ENCODE peak calls at places on chromosome 21, in eight cellular contexts. One of them, this sample, is unnamed.

GRCh38 chr21:36344931-36345330 is 24.9 kb downstream of the MORC3 start:
- DNase-seq in cardiac muscle cell: no peak
- DNase-seq in uterus: no peak
- DNase-seq in dorsolateral prefrontal cortex: no peak
- DNase-seq in colonic mucosa: no peak
- DNase-seq in adrenal gland: no peak
- DNase-seq in endodermal cell: no peak
- DNase-seq in cardiac fibroblast: no peak
- DNase-seq in this sample: no peak

GRCh38 chr21:14273736-14274538 is 58.0 kb downstream of the RBM11 start:
- DNase-seq in cardiac muscle cell: no peak
- DNase-seq in uterus: no peak
- DNase-seq in dorsolateral prefrontal cortex: no peak
- DNase-seq in colonic mucosa: peak; percentile 97
- DNase-seq in adrenal gland: peak; percentile 65
- DNase-seq in endodermal cell: peak; percentile 85
- DNase-seq in cardiac fibroblast: no peak
- DNase-seq in this sample: no peak

GRCh38 chr21:39576518-39577128 is 36.1 kb upstream of the B3GALT5 start:
- DNase-seq in cardiac muscle cell: no peak
- DNase-seq in uterus: no peak
- DNase-seq in dorsolateral prefrontal cortex: no peak
- DNase-seq in colonic mucosa: no peak
- DNase-seq in adrenal gland: no peak
- DNase-seq in endodermal cell: no peak
- DNase-seq in cardiac fibroblast: no peak
- DNase-seq in this sample: no peak

GRCh38 chr21:38242036-38242435 is 14.8 kb upstream of the KCNJ15 start:
- DNase-seq in cardiac muscle cell: no peak
- DNase-seq in uterus: no peak
- DNase-seq in dorsolateral prefrontal cortex: no peak
- DNase-seq in colonic mucosa: no peak
- DNase-seq in adrenal gland: no peak
- DNase-seq in endodermal cell: no peak
- DNase-seq in cardiac fibroblast: no peak
- DNase-seq in this sample: no peak

GRCh38 chr21:33152228-33153130 is 77.3 kb upstream of the IFNAR2 start:
- DNase-seq in cardiac muscle cell: no peak
- DNase-seq in uterus: no peak
- DNase-seq in dorsolateral prefrontal cortex: no peak
- DNase-seq in colonic mucosa: no peak
- DNase-seq in adrenal gland: no peak
- DNase-seq in endodermal cell: no peak
- DNase-seq in cardiac fibroblast: no peak
- DNase-seq in this sample: no peak

GRCh38 chr21:42513985-42514882 is 582 bp downstream of the SLC37A1 start:
- DNase-seq in cardiac muscle cell: peak; percentile 51
- DNase-seq in uterus: peak; percentile 36
- DNase-seq in dorsolateral prefrontal cortex: peak; percentile 67
- DNase-seq in colonic mucosa: peak; percentile 73
- DNase-seq in adrenal gland: peak; percentile 80
- DNase-seq in endodermal cell: peak; percentile 85
- DNase-seq in cardiac fibroblast: no peak
- DNase-seq in this sample: peak; percentile 81

GRCh38 chr21:36422279-36423098 is 37.3 kb downstream of the CHAF1B start:
- DNase-seq in cardiac muscle cell: peak; percentile 74
- DNase-seq in uterus: no peak
- DNase-seq in dorsolateral prefrontal cortex: no peak
- DNase-seq in colonic mucosa: peak; percentile 62
- DNase-seq in adrenal gland: peak; percentile 68
- DNase-seq in endodermal cell: peak; percentile 95
- DNase-seq in cardiac fibroblast: peak; percentile 76
- DNase-seq in this sample: peak; percentile 84

GRCh38 chr21:35254006-35254751 is 205.1 kb upstream of the RUNX1 start:
- DNase-seq in cardiac muscle cell: no peak
- DNase-seq in uterus: no peak
- DNase-seq in dorsolateral prefrontal cortex: no peak
- DNase-seq in colonic mucosa: peak; percentile 46
- DNase-seq in adrenal gland: no peak
- DNase-seq in endodermal cell: no peak
- DNase-seq in cardiac fibroblast: peak; percentile 89
- DNase-seq in this sample: no peak

GRCh38 chr21:43917515-43918384 is 52.7 kb downstream of the AGPAT3 start:
- DNase-seq in cardiac muscle cell: no peak
- DNase-seq in uterus: no peak
- DNase-seq in dorsolateral prefrontal cortex: peak; percentile 17
- DNase-seq in colonic mucosa: no peak
- DNase-seq in adrenal gland: no peak
- DNase-seq in endodermal cell: no peak
- DNase-seq in cardiac fibroblast: no peak
- DNase-seq in this sample: peak; percentile 70

GRCh38 chr21:23887709-23888303 is 1719.5 kb downstream of the MRPL39 start:
- DNase-seq in cardiac muscle cell: no peak
- DNase-seq in uterus: no peak
- DNase-seq in dorsolateral prefrontal cortex: no peak
- DNase-seq in colonic mucosa: no peak
- DNase-seq in adrenal gland: no peak
- DNase-seq in endodermal cell: no peak
- DNase-seq in cardiac fibroblast: no peak
- DNase-seq in this sample: no peak

GRCh38 chr21:29293495-29293894 is 5.2 kb upstream of the BACH1 start:
- DNase-seq in cardiac muscle cell: no peak
- DNase-seq in uterus: no peak
- DNase-seq in dorsolateral prefrontal cortex: no peak
- DNase-seq in colonic mucosa: no peak
- DNase-seq in adrenal gland: no peak
- DNase-seq in endodermal cell: no peak
- DNase-seq in cardiac fibroblast: no peak
- DNase-seq in this sample: peak; percentile 36

GRCh38 chr21:33058468-33059318 is 11.2 kb upstream of the OLIG1 start:
- DNase-seq in cardiac muscle cell: no peak
- DNase-seq in uterus: no peak
- DNase-seq in dorsolateral prefrontal cortex: no peak
- DNase-seq in colonic mucosa: no peak
- DNase-seq in adrenal gland: peak; percentile 79
- DNase-seq in endodermal cell: no peak
- DNase-seq in cardiac fibroblast: no peak
- DNase-seq in this sample: no peak

GRCh38 chr21:19640964-19641363 is 1237.4 kb upstream of the TMPRSS15 start:
- DNase-seq in cardiac muscle cell: no peak
- DNase-seq in uterus: no peak
- DNase-seq in dorsolateral prefrontal cortex: no peak
- DNase-seq in colonic mucosa: no peak
- DNase-seq in adrenal gland: no peak
- DNase-seq in endodermal cell: no peak
- DNase-seq in cardiac fibroblast: no peak
- DNase-seq in this sample: no peak

GRCh38 chr21:43749686-43750262 is 26.3 kb downstream of the CSTB start:
- DNase-seq in cardiac muscle cell: no peak
- DNase-seq in uterus: no peak
- DNase-seq in dorsolateral prefrontal cortex: no peak
- DNase-seq in colonic mucosa: no peak
- DNase-seq in adrenal gland: no peak
- DNase-seq in endodermal cell: no peak
- DNase-seq in cardiac fibroblast: no peak
- DNase-seq in this sample: no peak

GRCh38 chr21:41289431-41289830 is 27.2 kb upstream of the FAM3B start:
- DNase-seq in cardiac muscle cell: no peak
- DNase-seq in uterus: no peak
- DNase-seq in dorsolateral prefrontal cortex: no peak
- DNase-seq in colonic mucosa: no peak
- DNase-seq in adrenal gland: no peak
- DNase-seq in endodermal cell: peak; percentile 57
- DNase-seq in cardiac fibroblast: peak; percentile 4
- DNase-seq in this sample: no peak
- TF ChIP-seq CTCF in cardiac muscle cell: no peak
- TF ChIP-seq CTCF in uterus: no peak
- TF ChIP-seq CTCF in dorsolateral prefrontal cortex: no peak
- TF ChIP-seq CTCF in colonic mucosa: no peak
- TF ChIP-seq CTCF in adrenal gland: no peak
- TF ChIP-seq CTCF in endodermal cell: no peak
- TF ChIP-seq CTCF in cardiac fibroblast: no peak
- TF ChIP-seq CTCF in this sample: no peak

GRCh38 chr21:25887166-25887565 is 152.4 kb downstream of the GABPA start:
- DNase-seq in cardiac muscle cell: no peak
- DNase-seq in uterus: no peak
- DNase-seq in dorsolateral prefrontal cortex: no peak
- DNase-seq in colonic mucosa: peak; percentile 68
- DNase-seq in adrenal gland: no peak
- DNase-seq in endodermal cell: no peak
- DNase-seq in cardiac fibroblast: no peak
- DNase-seq in this sample: no peak
- TF ChIP-seq CTCF in cardiac muscle cell: no peak
- TF ChIP-seq CTCF in uterus: no peak
- TF ChIP-seq CTCF in dorsolateral prefrontal cortex: no peak
- TF ChIP-seq CTCF in colonic mucosa: no peak
- TF ChIP-seq CTCF in adrenal gland: no peak
- TF ChIP-seq CTCF in endodermal cell: peak; percentile 70
- TF ChIP-seq CTCF in cardiac fibroblast: peak; percentile 16
- TF ChIP-seq CTCF in this sample: peak; percentile 12

DNA sequence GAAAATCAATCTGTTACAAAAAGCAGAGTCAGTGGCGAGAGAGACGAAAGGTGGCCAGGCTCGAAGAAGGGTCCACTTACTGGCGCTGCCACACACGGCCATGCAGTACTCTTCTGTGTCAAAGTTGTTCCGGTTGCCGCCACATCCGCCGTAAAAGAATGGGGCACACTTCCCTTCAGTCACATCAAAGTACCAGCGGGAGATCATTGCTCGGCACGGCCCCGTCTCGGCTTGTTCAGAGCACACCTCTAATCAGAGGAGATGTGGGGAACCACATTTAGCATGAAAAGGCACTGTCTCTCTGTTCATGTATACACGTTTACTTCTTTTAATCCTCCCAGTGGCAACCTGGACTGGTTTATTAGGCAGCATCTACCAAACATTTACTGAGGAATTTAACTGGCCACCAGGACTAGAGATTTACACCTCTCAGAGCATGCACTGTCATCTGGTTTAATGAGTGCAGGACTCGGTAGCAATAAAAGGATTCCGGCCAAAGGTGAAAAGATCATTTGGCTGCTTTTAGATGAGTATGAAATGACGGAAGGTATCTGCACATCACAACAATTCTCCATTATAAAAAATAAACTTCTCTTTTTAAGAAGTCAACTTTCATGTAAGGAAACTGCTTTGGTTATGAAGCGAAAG is 170.5 kb downstream of the APP start:
- DNase-seq in cardiac muscle cell: no peak
- DNase-seq in uterus: no peak
- DNase-seq in dorsolateral prefrontal cortex: no peak
- DNase-seq in colonic mucosa: peak; percentile 51
- DNase-seq in adrenal gland: no peak
- DNase-seq in endodermal cell: no peak
- DNase-seq in cardiac fibroblast: no peak
- DNase-seq in this sample: no peak
- TF ChIP-seq CTCF in cardiac muscle cell: no peak
- TF ChIP-seq CTCF in uterus: no peak
- TF ChIP-seq CTCF in dorsolateral prefrontal cortex: no peak
- TF ChIP-seq CTCF in colonic mucosa: no peak
- TF ChIP-seq CTCF in adrenal gland: no peak
- TF ChIP-seq CTCF in endodermal cell: no peak
- TF ChIP-seq CTCF in cardiac fibroblast: no peak
- TF ChIP-seq CTCF in this sample: no peak

GRCh38 chr21:31566061-31566460 is 93.4 kb upstream of the SOD1 start:
- DNase-seq in cardiac muscle cell: no peak
- DNase-seq in uterus: no peak
- DNase-seq in dorsolateral prefrontal cortex: no peak
- DNase-seq in colonic mucosa: no peak
- DNase-seq in adrenal gland: no peak
- DNase-seq in endodermal cell: peak; percentile 45
- DNase-seq in cardiac fibroblast: peak; percentile 6
- DNase-seq in this sample: no peak
- TF ChIP-seq CTCF in cardiac muscle cell: peak; percentile 32
- TF ChIP-seq CTCF in uterus: no peak
- TF ChIP-seq CTCF in dorsolateral prefrontal cortex: peak; percentile 25
- TF ChIP-seq CTCF in colonic mucosa: no peak
- TF ChIP-seq CTCF in adrenal gland: no peak
- TF ChIP-seq CTCF in endodermal cell: peak; percentile 57
- TF ChIP-seq CTCF in cardiac fibroblast: no peak
- TF ChIP-seq CTCF in this sample: no peak

DNA sequence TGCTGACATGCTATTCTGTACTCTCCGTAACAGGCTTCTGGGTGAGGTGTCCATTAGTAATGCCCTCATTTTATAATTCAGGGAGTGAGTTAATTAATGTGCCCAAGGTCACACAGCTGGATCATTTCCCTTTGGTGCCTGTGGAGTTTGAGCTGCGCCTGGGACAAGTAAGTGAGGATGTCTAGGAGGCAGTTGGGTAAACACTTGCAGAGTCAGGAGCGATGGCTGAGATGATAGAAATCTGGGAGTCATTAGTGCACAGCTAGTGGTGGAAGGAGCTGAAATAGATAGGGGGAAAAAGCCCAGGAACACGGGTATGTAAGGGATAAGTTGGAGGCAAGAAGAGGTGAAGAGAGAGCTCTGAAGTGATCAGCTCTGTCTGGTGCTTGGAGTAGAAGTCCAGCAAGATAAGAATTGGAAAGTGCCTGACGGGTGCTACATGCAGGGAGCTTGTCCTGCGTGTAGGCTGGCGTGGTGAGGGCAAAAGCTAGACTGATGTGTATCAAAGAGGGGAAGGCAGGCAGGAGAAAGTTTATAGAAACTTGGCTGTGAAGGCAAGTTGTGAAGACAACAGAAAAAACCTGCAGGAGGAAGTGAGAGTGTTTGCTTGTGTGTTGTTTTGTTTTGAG is 1.7 kb upstream of the SCAF4 start:
- DNase-seq in cardiac muscle cell: peak; percentile 36
- DNase-seq in uterus: no peak
- DNase-seq in dorsolateral prefrontal cortex: no peak
- DNase-seq in colonic mucosa: no peak
- DNase-seq in adrenal gland: no peak
- DNase-seq in endodermal cell: no peak
- DNase-seq in cardiac fibroblast: no peak
- DNase-seq in this sample: no peak
- TF ChIP-seq CTCF in cardiac muscle cell: no peak
- TF ChIP-seq CTCF in uterus: no peak
- TF ChIP-seq CTCF in dorsolateral prefrontal cortex: no peak
- TF ChIP-seq CTCF in colonic mucosa: no peak
- TF ChIP-seq CTCF in adrenal gland: no peak
- TF ChIP-seq CTCF in endodermal cell: no peak
- TF ChIP-seq CTCF in cardiac fibroblast: no peak
- TF ChIP-seq CTCF in this sample: no peak

DNA sequence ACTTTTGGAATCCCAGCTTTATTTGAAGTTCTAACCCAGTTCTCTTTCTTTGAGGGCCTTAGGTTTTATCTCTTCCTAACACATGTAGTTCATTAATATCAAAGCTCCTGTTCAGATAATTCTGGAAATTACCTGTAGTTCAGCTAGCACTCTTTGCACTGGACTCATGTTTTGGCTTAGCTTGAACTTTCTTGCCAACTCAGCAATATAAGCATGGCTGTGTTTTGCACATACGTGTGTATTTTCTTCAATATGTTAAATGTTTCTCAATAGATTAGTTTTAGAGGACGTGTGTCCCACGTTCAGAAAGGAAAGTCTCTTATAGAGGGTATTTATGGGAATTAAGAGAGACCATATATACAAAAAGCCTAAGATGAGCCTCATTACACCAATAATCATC is 271.8 kb upstream of the USP25 start:
- DNase-seq in cardiac muscle cell: no peak
- DNase-seq in uterus: no peak
- DNase-seq in dorsolateral prefrontal cortex: no peak
- DNase-seq in colonic mucosa: no peak
- DNase-seq in adrenal gland: no peak
- DNase-seq in endodermal cell: no peak
- DNase-seq in cardiac fibroblast: no peak
- DNase-seq in this sample: no peak
- TF ChIP-seq CTCF in cardiac muscle cell: no peak
- TF ChIP-seq CTCF in uterus: no peak
- TF ChIP-seq CTCF in dorsolateral prefrontal cortex: no peak
- TF ChIP-seq CTCF in colonic mucosa: no peak
- TF ChIP-seq CTCF in adrenal gland: no peak
- TF ChIP-seq CTCF in endodermal cell: no peak
- TF ChIP-seq CTCF in cardiac fibroblast: no peak
- TF ChIP-seq CTCF in this sample: no peak